ENCODE peak calls at places on chromosomes 7 and 10, in ten cellular contexts. F is heart right ventricle, T is cardiac muscle cell, W is right lobe of liver, Y is adrenal gland, V is sigmoid colon, B is esophagus squamous epithelium, I is left lung, O is lung, E is transverse colon. Q is an unnamed sample.

GRCh38 chr7:133081119-133081604 is 728 bp downstream of the CHCHD3 start:
- DNase-seq in Y (peak; percentile 35), T (no peak), I (no peak), E (peak; percentile 19), O (no peak), B (no peak), F (no peak), W (peak; percentile 30), V (no peak), Q (peak; percentile 30)

GRCh38 chr7:4361774-4362173 is 320.3 kb upstream of the FOXK1 start:
- DNase-seq in W (no peak), I (no peak), E (no peak), V (no peak), Y (no peak), O (no peak), B (no peak), T (no peak), F (no peak), Q (no peak)

GRCh38 chr7:74355091-74355490 is 65.9 kb downstream of the CLIP2 start:
- DNase-seq in Y (peak; percentile 72), V (no peak), T (peak; percentile 88), F (no peak), B (no peak), W (peak; percentile 37), E (peak; percentile 30), O (no peak), I (no peak), Q (peak; percentile 43)

GRCh38 chr10:80535671-80536360 is 1.9 kb upstream of the SH2D4B start:
- DNase-seq in I (peak; percentile 67), Y (peak; percentile 78), E (peak; percentile 85), O (peak; percentile 74), T (peak; percentile 55), F (peak; percentile 82), B (peak; percentile 25), W (peak; percentile 92), V (peak; percentile 78), Q (peak; percentile 82)

GRCh38 chr10:133058267-133059092 is 29.2 kb upstream of the ADGRA1 start:
- DNase-seq in T (peak; percentile 9), O (no peak), W (no peak), F (no peak), V (no peak), I (no peak), B (no peak), Y (no peak), E (no peak), Q (no peak)

GRCh38 chr10:124916585-124917167 is 25.2 kb upstream of the ZRANB1 start:
- DNase-seq in T (peak; percentile 98), B (peak; percentile 91), E (peak; percentile 99), Y (peak; percentile 99), I (peak; percentile 98), O (peak; percentile 97), W (peak; percentile 99), F (peak; percentile 99), V (peak; percentile 99), Q (peak; percentile 97)

GRCh38 chr10:108241166-108241565 is 1076.7 kb upstream of the SORCS1 start:
- DNase-seq in I (no peak), O (no peak), Y (no peak), E (no peak), W (no peak), T (no peak), F (no peak), B (no peak), V (no peak), Q (no peak)

GRCh38 chr10:78865518-78865835 is 203.3 kb upstream of the ZMIZ1 start:
- DNase-seq in W (no peak), I (no peak), O (peak; percentile 27), Y (peak; percentile 72), E (no peak), T (peak; percentile 57), B (no peak), V (peak; percentile 63), F (no peak), Q (peak; percentile 17)

GRCh38 chr10:78471723-78472541 is 438.3 kb downstream of the RPS24 start:
- DNase-seq in E (no peak), W (no peak), O (no peak), T (peak; percentile 79), Y (no peak), F (no peak), V (peak; percentile 87), B (no peak), I (no peak), Q (peak; percentile 13)

GRCh38 chr7:70660154-70660818 is 471.7 kb upstream of the GALNT17 start:
- DNase-seq in F (no peak), E (peak; percentile 29), B (no peak), W (no peak), Y (no peak), I (no peak), V (no peak), T (no peak), O (no peak), Q (no peak)

GRCh38 chr10:94193466-94193924 is 169.2 kb downstream of the NOC3L start:
- DNase-seq in W (no peak), B (no peak), Y (no peak), I (no peak), T (peak; percentile 54), E (no peak), F (no peak), V (no peak), O (no peak), Q (no peak)

GRCh38 chr7:88322151-88322550 is 15.5 kb upstream of the STEAP4 start:
- DNase-seq in O (no peak), V (no peak), B (no peak), I (no peak), W (no peak), T (no peak), E (no peak), Y (no peak), F (no peak), Q (no peak)

GRCh38 chr10:5692476-5693358 is 8.1 kb downstream of the TASOR2 start:
- DNase-seq in B (no peak), V (peak; percentile 66), O (peak; percentile 39), F (peak; percentile 40), E (peak; percentile 63), Y (peak; percentile 54), W (peak; percentile 70), T (peak; percentile 53), I (peak; percentile 61), Q (peak; percentile 66)

GRCh38 chr10:110666673-110667072 is 22.5 kb downstream of the RBM20 start:
- DNase-seq in Y (no peak), V (no peak), F (no peak), T (no peak), E (no peak), B (no peak), O (no peak), I (no peak), W (no peak), Q (no peak)

GRCh38 chr7:24722386-24723177 is 34.7 kb downstream of the GSDME start:
- DNase-seq in E (no peak), O (no peak), F (no peak), Y (no peak), V (no peak), T (peak; percentile 72), W (no peak), I (no peak), B (no peak), Q (no peak)

GRCh38 chr10:31664803-31665202 is 263.8 kb downstream of the ARHGAP12 start:
- DNase-seq in I (no peak), E (peak; percentile 16), T (no peak), B (no peak), V (peak; percentile 91), Y (no peak), W (no peak), F (peak; percentile 52), O (no peak), Q (no peak)

GRCh38 chr7:158685727-158686126 is 18.9 kb downstream of the NCAPG2 start:
- DNase-seq in E (no peak), W (no peak), B (no peak), Y (no peak), V (no peak), I (no peak), F (no peak), O (no peak), T (peak; percentile 77), Q (no peak)

DNA sequence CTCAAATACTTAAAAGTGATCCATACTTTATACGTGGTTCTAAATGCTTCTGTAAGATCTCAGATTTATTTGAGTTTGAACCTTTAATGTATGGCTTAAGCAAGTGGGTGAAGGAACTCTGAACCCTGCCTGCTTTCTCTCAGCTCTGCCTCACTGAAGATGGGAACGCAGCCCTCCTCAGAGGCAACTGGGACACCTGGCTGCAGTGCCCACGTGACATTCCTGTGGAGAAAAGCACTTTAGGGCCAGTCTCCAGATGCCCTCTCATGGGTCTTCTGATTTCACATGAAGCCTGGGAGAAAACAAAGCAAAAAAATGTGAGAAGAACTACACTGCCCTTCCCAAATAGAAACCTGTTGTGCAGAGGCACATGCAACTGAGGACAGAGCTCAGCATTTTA is 242.6 kb upstream of the ANKRD30A start:
- DNase-seq in O (no peak), I (no peak), V (no peak), B (no peak), W (no peak), Y (no peak), E (no peak), T (no peak), F (no peak), Q (no peak)
- H3K9me3 ChIP-seq in O (no peaks in the 10 kb centered on the region), I (no peaks in the 10 kb centered on the region), V (no peaks in the 10 kb centered on the region), B (no peaks in the 10 kb centered on the region), W (no peaks in the 10 kb centered on the region), Y (no peaks in the 10 kb centered on the region), E (no peaks in the 10 kb centered on the region), T (no peaks in the 10 kb centered on the region), F (no peaks in the 10 kb centered on the region), Q (no peaks in the 10 kb centered on the region)

GRCh38 chr7:13770305-13770704 is 219.2 kb downstream of the ETV1 start:
- DNase-seq in Y (no peak), F (no peak), W (no peak), O (no peak), B (no peak), V (no peak), I (no peak), T (no peak), E (no peak), Q (no peak)
- H3K4me1 ChIP-seq in Y (no peaks in the 10 kb centered on the region), F (no peaks in the 10 kb centered on the region), W (no peaks in the 10 kb centered on the region), O (no peaks in the 10 kb centered on the region), B (no peaks in the 10 kb centered on the region), V (no peaks in the 10 kb centered on the region), I (no peaks in the 10 kb centered on the region), T (no peaks in the 10 kb centered on the region), E (no peaks in the 10 kb centered on the region), Q (no peaks in the 10 kb centered on the region)

DNA sequence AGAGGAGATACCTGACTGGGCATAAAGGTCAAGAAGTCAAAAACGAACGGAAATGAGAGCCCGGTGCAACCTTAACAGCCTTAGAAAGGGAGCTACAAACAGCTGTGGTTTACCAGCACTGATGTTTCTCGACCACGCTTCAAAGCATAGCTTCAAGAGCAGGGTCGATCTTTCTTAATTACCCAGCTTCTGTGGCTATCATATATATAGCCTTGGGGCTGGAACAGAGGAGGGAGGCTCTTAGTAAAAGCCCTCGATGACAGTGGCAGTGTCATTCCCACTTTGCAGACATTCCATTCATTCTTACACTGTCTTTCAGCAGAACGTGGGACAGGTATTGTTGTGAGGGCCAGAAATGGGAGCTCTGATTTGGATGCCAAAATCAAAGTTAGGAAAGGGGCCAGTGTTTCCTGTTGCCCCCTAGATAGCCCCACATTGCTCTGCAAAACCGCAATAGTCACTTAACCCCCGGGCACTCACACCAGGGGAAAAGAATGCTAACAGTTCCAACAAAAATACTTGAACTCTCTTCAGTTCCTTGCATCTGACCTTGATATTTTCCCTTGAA is 141.5 kb downstream of the MTPAP start:
- DNase-seq in O (no peak), W (no peak), T (peak; percentile 37), B (no peak), I (no peak), Y (no peak), E (no peak), F (no peak), V (no peak), Q (no peak)
- H3K9me3 ChIP-seq in O (peaks cover 3% of the 10 kb centered on the region), W (no peaks in the 10 kb centered on the region), T (no peaks in the 10 kb centered on the region), B (peaks cover 9% of the 10 kb centered on the region), I (no peaks in the 10 kb centered on the region), Y (no peaks in the 10 kb centered on the region), E (no peaks in the 10 kb centered on the region), F (no peaks in the 10 kb centered on the region), V (no peaks in the 10 kb centered on the region), Q (no peaks in the 10 kb centered on the region)

GRCh38 chr10:102676916-102677315 is 32.6 kb downstream of the TRIM8 start:
- DNase-seq in T (no peak), V (peak; percentile 60), Y (no peak), B (no peak), W (no peak), F (no peak), E (no peak), I (peak; percentile 30), O (no peak), Q (no peak)
- H3K4me1 ChIP-seq in T (peaks cover 72% of the 10 kb centered on the region), V (no peaks in the 10 kb centered on the region), Y (peaks cover 6% of the 10 kb centered on the region), B (peaks cover 55% of the 10 kb centered on the region), W (no peaks in the 10 kb centered on the region), F (peaks cover 75% of the 10 kb centered on the region), E (peaks cover 27% of the 10 kb centered on the region), I (peaks cover 54% of the 10 kb centered on the region), O (peaks cover 17% of the 10 kb centered on the region), Q (peaks cover 21% of the 10 kb centered on the region)